ENCODE peak calls at places on chromosomes 1 and 21, in nine cellular contexts. I is body of pancreas, O is HCT116, A is tibial artery, V is right atrium auricular region, M is upper lobe of right lung, W is pancreas, B is A549, N is heart left ventricle. R is an unnamed sample.

GRCh38 chr1:236311040-236311439 is 29.3 kb upstream of the ERO1B start:
- DNase-seq in O (no peak), V (no peak), I (no peak), B (peak; percentile 19), M (no peak), A (no peak), N (no peak), W (no peak), R (no peak)

GRCh38 chr1:113452921-113453770 is 62.8 kb downstream of the MAGI3 start:
- DNase-seq in M (no peak), B (peak; percentile 51), I (peak; percentile 20), N (no peak), O (peak; percentile 39), V (no peak), W (no peak), A (no peak), R (no peak)

GRCh38 chr1:236142358-236143103 is at the start of gene GPR137B:
- DNase-seq in M (peak; percentile 78), N (peak; percentile 66), A (peak; percentile 48), V (no peak), W (peak; percentile 33), I (peak; percentile 31), B (peak; percentile 37), O (no peak), R (peak; percentile 54)

GRCh38 chr1:17764578-17764977 is 9.4 kb downstream of the ACTL8 start:
- DNase-seq in B (no peak), M (no peak), V (no peak), W (no peak), I (no peak), O (no peak), N (no peak), A (no peak), R (no peak)

GRCh38 chr21:33362044-33362555 is 37.3 kb downstream of the IFNAR1 start:
- DNase-seq in M (no peak), B (no peak), A (no peak), O (no peak), W (no peak), V (no peak), N (no peak), I (peak; percentile 18), R (peak; percentile 66)

GRCh38 chr1:97364086-97364485 is 556.7 kb downstream of the DPYD start:
- DNase-seq in N (no peak), O (no peak), A (no peak), M (no peak), I (no peak), V (no peak), B (no peak), W (no peak), R (no peak)

GRCh38 chr1:37274896-37275631 is 199.3 kb upstream of the ZC3H12A start:
- DNase-seq in V (no peak), B (no peak), A (no peak), W (no peak), I (no peak), M (peak; percentile 11), O (no peak), N (no peak), R (no peak)

GRCh38 chr1:8660455-8660854 is 157.0 kb downstream of the RERE start:
- DNase-seq in N (peak; percentile 47), I (no peak), O (no peak), A (peak; percentile 59), W (no peak), V (peak; percentile 70), M (no peak), B (no peak), R (no peak)

GRCh38 chr1:203271018-203271743 is 34.1 kb upstream of the BTG2 start:
- DNase-seq in I (peak; percentile 71), A (peak; percentile 83), O (peak; percentile 54), N (peak; percentile 71), V (peak; percentile 92), W (peak; percentile 57), B (peak; percentile 66), M (peak; percentile 72), R (peak; percentile 59)

GRCh38 chr21:26210614-26211013 is 40.0 kb upstream of the APP start:
- DNase-seq in W (no peak), I (no peak), B (no peak), O (no peak), M (no peak), V (no peak), A (no peak), N (no peak), R (no peak)

GRCh38 chr1:234607091-234608025 is 2.6 kb downstream of the IRF2BP2 start:
- DNase-seq in B (peak; percentile 70), O (no peak), M (peak; percentile 74), V (no peak), A (no peak), I (peak; percentile 49), W (peak; percentile 35), N (peak; percentile 39), R (peak; percentile 25)

GRCh38 chr1:44608141-44608540 is 66.1 kb downstream of the TMEM53 start:
- DNase-seq in I (no peak), A (no peak), M (no peak), W (no peak), V (no peak), N (no peak), B (peak; percentile 20), O (no peak), R (no peak)

GRCh38 chr1:197286634-197287033 is 18.6 kb downstream of the CRB1 start:
- DNase-seq in I (no peak), N (no peak), B (no peak), A (no peak), V (no peak), O (no peak), M (no peak), W (no peak), R (no peak)

GRCh38 chr1:14365226-14365994 is 233.1 kb upstream of the KAZN start:
- DNase-seq in O (no peak), A (no peak), M (no peak), B (no peak), V (no peak), I (no peak), W (no peak), N (no peak), R (no peak)

GRCh38 chr1:218967836-218968235 is 205.8 kb upstream of the LYPLAL1 start:
- DNase-seq in V (no peak), A (no peak), O (no peak), B (no peak), I (no peak), N (no peak), W (no peak), M (no peak), R (no peak)

GRCh38 chr1:43436371-43436770 is 17.4 kb downstream of the HYI start:
- DNase-seq in V (no peak), A (no peak), I (peak; percentile 3), B (no peak), W (no peak), M (no peak), N (no peak), O (no peak), R (no peak)

GRCh38 chr1:153347856-153348255 is 785 bp downstream of the PGLYRP4 start:
- DNase-seq in M (no peak), I (no peak), V (no peak), N (no peak), B (no peak), O (no peak), A (no peak), W (no peak), R (no peak)

GRCh38 chr1:166080965-166081870 is 85.6 kb downstream of the FAM78B start:
- DNase-seq in I (no peak), W (no peak), V (no peak), M (no peak), B (no peak), N (no peak), A (no peak), O (no peak), R (no peak)

DNA sequence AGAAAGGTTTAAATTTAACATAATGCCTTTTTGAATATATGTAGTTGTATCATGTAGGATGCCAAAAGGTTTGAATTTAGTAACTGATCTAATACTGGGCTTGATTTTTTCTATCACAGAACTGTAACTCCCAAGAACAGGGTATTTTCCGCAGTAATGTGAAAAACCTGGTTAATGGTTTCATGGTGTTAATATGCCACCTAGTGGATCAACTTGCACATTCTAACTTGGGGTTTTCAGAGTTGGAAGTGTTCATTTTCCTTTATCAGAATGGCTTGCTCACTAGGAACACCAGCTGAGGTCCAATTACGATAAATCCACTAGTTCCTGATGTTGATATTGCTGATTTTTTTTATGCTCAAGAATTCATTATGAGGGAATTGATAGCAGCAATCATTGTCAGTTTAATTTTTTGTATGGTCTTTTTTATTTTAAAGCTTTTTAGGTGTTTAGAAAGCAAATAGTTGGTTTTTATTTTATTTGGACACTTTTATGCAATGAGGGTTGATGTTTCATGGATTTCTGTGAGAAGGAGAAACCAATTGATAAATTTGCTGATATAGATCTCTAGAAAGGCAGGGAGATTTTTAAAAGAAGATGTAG is 157.2 kb downstream of the PLA2G4A start:
- DNase-seq in N (no peak), M (no peak), B (peak; percentile 62), A (no peak), I (no peak), W (no peak), V (no peak), O (peak; percentile 38), R (no peak)
- TF ChIP-seq CTCF in N (peak; percentile 78), M (peak; percentile 78), B (peak; percentile 93), A (peak; percentile 67), I (peak; percentile 82), W (peak; percentile 53), V (peak; percentile 75), O (peak; percentile 69), R (peak; percentile 63)

DNA sequence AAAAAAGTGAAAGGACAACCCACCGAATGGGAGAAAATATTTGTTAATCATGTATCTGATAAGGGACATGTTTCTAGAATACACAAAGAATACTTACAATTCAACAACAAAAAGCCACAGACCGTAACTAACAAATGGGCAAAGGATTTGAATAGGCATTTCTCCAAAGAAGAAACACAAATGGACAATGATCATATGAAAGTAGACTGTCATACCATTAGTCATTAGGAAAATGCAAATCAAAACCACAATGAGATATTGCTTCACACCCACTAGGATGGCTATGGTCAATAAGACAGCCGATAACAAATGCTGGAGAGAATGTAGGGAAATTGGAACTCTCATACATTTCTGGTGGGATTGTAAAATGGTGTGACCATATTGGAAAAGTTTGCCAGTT is 367.2 kb upstream of the SGIP1 start:
- DNase-seq in A (no peak), V (no peak), O (no peak), B (no peak), W (no peak), I (no peak), N (no peak), M (no peak), R (no peak)
- H3K27ac ChIP-seq in A (no peak overlapping the region), V (no peak overlapping the region), O (no peak overlapping the region), B (no peak overlapping the region), W (no peak overlapping the region), I (no peak overlapping the region), N (no peak overlapping the region), M (no peak overlapping the region), R (no peak overlapping the region)

DNA sequence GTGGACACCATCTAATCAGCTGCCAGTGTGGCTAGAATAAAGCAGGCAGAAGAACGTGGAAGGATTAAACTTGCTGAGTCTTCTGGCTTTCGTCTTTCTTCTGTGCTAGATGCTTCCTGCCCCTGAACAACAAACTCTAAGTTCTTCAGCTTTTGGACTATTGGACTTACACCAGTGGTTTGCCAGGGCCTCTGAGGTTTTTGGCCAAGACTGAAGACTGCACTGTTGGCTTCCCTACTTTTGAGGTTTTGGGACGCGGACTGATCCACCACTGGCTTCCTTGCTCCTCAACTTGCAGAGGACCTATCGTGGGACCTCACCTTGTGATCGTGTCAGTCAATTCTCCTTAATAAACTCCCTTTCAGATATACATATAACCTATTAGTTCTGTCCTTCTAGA is 696.1 kb upstream of the NCAM2 start:
- DNase-seq in O (no peak), N (no peak), B (no peak), V (no peak), I (no peak), M (no peak), W (no peak), A (no peak), R (no peak)
- TF ChIP-seq CTCF in O (no peak), N (no peak), B (no peak), V (no peak), I (no peak), M (no peak), W (no peak), A (no peak), R (no peak)

GRCh38 chr1:183572721-183573120 is 17.5 kb downstream of the NCF2 start:
- DNase-seq in V (no peak), A (no peak), O (no peak), M (no peak), N (no peak), I (no peak), W (no peak), B (no peak), R (no peak)
- H3K27ac ChIP-seq in V (no peak overlapping the region), A (peak overlapping the region; percentile 16), O (no peak overlapping the region), M (no peak overlapping the region), N (no peak overlapping the region), I (no peak overlapping the region), W (no peak overlapping the region), B (no peak overlapping the region), R (no peak overlapping the region)

R was measured in CD4-positive, alpha-beta T cell.